ENCODE peak calls at places on chromosome 20, in five cellular contexts. D is MM.1S, E is neuronal stem cell, W is PC-3, Q is mammary epithelial cell. Y is an unnamed sample.

GRCh38 chr20:48143435-48144081 is 358.3 kb upstream of the SULF2 start:
- DNase-seq in D (no peak), W (no peak), E (no peak), Q (no peak), Y (no peak)

GRCh38 chr20:51280047-51280446 is 257.1 kb upstream of the KCNG1 start:
- DNase-seq in Q (no peak), W (no peak), D (no peak), E (no peak), Y (no peak)

GRCh38 chr20:47189060-47189459 is 167.4 kb downstream of the ZMYND8 start:
- DNase-seq in D (no peak), W (no peak), E (no peak), Q (no peak), Y (peak; percentile 8)

GRCh38 chr20:33821270-33821836 is 10.2 kb downstream of the CHMP4B start:
- DNase-seq in W (peak; percentile 33), D (no peak), Q (no peak), E (no peak), Y (no peak)

GRCh38 chr20:45293041-45294002 is 13.3 kb upstream of the RBPJL start:
- DNase-seq in W (peak; percentile 90), Q (peak; percentile 60), D (peak; percentile 79), E (peak; percentile 76), Y (peak; percentile 19)

GRCh38 chr20:50099121-50099520 is 13.8 kb downstream of the UBE2V1 start:
- DNase-seq in E (no peak), D (no peak), W (no peak), Q (no peak), Y (no peak)

GRCh38 chr20:2692036-2692885 is at the start of gene EBF4:
- DNase-seq in E (no peak), W (no peak), Q (peak; percentile 7), D (peak; percentile 17), Y (no peak)

GRCh38 chr20:51931321-51931720 is 129.0 kb upstream of the SALL4 start:
- DNase-seq in D (no peak), E (peak; percentile 12), W (no peak), Q (no peak), Y (no peak)

GRCh38 chr20:34058831-34059230 is 53.2 kb downstream of the EIF2S2 start:
- DNase-seq in Q (no peak), E (no peak), D (no peak), W (no peak), Y (no peak)

GRCh38 chr20:25226433-25227316 is 21.2 kb upstream of the PYGB start:
- DNase-seq in Q (no peak), D (no peak), W (peak; percentile 23), E (no peak), Y (no peak)

GRCh38 chr20:3134151-3134550 is 25.5 kb downstream of the FASTKD5 start:
- DNase-seq in Q (no peak), E (no peak), D (no peak), W (no peak), Y (no peak)

GRCh38 chr20:48785801-48786200 is 42.0 kb downstream of the PREX1 start:
- DNase-seq in D (no peak), E (no peak), W (no peak), Q (no peak), Y (no peak)

GRCh38 chr20:50799890-50800550 is 5.2 kb downstream of the BCAS4 start:
- DNase-seq in E (no peak), D (no peak), W (no peak), Q (no peak), Y (no peak)

GRCh38 chr20:40706977-40707582 is 18.0 kb upstream of the MAFB start:
- DNase-seq in E (no peak), Q (no peak), W (peak; percentile 5), D (no peak), Y (no peak)

GRCh38 chr20:62900052-62900691 is 26.1 kb downstream of the DIDO1 start:
- DNase-seq in Q (peak; percentile 43), E (peak; percentile 71), D (peak; percentile 29), W (peak; percentile 74), Y (peak; percentile 35)

GRCh38 chr20:39072132-39072531 is 110.0 kb downstream of the DHX35 start:
- DNase-seq in W (no peak), Q (no peak), E (no peak), D (no peak), Y (no peak)

GRCh38 chr20:32356935-32357868 is 929 bp upstream of the ASXL1 start:
- DNase-seq in E (no peak), D (no peak), W (peak; percentile 46), Q (no peak), Y (peak; percentile 42)

GRCh38 chr20:12970372-12970821 is 38.4 kb upstream of the SPTLC3 start:
- DNase-seq in Q (peak; percentile 32), E (peak; percentile 15), W (peak; percentile 84), D (peak; percentile 35), Y (peak; percentile 16)

GRCh38 chr20:53576195-53576580 is 17.5 kb downstream of the ZNF217 start:
- DNase-seq in E (no peak), Q (no peak), D (no peak), W (no peak), Y (no peak)

GRCh38 chr20:24913076-24913628 is 35.9 kb upstream of the CST7 start:
- DNase-seq in E (no peak), W (no peak), Q (no peak), D (no peak), Y (no peak)

GRCh38 chr20:32278199-32278643 is 770 bp downstream of the KIF3B start:
- DNase-seq in Q (no peak), W (no peak), E (no peak), D (no peak), Y (no peak)

GRCh38 chr20:19885981-19886665 is 128.1 kb downstream of the RIN2 start:
- DNase-seq in D (no peak), W (peak; percentile 77), Q (peak; percentile 41), E (no peak), Y (peak; percentile 47)

GRCh38 chr20:4894981-4895381 is 106.3 kb downstream of the SLC23A2 start:
- DNase-seq in W (no peak), E (no peak), Q (no peak), D (peak; percentile 51), Y (no peak)
- H3K27ac ChIP-seq in W (no peak overlapping the region), E (no peak overlapping the region), Q (no peak overlapping the region), D (peak overlapping the region; percentile 89), Y (no peak overlapping the region)

DNA sequence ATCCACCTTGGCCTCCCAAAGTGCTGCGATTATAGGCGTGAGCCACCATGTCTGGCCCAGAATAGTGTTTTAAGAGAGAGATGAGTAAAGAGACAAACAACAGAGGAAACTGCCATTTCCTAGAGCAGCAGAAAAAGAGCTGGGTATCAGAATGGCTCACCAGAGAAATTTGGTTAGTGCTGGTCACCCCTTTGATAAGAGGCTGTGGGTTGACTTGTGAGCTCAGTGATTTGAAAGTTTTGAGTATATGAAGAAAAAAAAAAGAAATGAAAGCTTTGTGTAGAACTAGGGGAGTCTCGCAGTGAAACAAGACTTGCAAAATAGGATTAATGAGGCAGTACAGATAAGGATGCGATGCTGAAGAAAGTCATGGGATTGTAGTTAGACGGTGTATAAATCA is 29.6 kb downstream of the MGME1 start:
- DNase-seq in D (no peak), W (no peak), E (no peak), Q (no peak), Y (no peak)
- H3K9ac ChIP-seq in D (no peak overlapping the region), W (no peak overlapping the region), E (no peak overlapping the region), Q (no peak overlapping the region), Y (no peak overlapping the region)

DNA sequence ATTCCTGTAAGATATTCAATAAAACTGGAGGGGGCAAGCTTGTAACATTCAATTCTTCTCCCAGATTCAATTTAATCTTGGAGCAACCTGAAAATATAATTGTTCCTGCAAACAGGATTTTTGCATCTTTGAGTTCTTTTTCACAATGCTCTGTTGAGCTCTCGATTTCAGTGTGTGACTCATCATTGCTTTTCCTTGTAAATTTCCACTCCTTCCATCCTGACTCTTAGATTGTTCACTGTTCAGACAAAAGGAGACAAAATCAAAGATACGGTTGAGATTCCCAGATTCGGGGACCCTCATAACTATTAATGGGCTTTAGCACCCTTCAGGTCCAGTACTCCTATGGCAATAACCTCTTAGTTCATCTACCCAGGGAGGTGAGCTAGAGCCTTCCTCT is 571.9 kb upstream of the CHD6 start:
- DNase-seq in Q (no peak), D (no peak), E (no peak), W (no peak), Y (no peak)
- H3K27ac ChIP-seq in Q (no peak overlapping the region), D (no peak overlapping the region), E (no peak overlapping the region), W (no peak overlapping the region), Y (no peak overlapping the region)

GRCh38 chr20:36812601-36813000 is 39.0 kb upstream of the DSN1 start:
- DNase-seq in Q (no peak), E (no peak), W (no peak), D (no peak), Y (no peak)
- H3K9ac ChIP-seq in Q (no peak overlapping the region), E (no peak overlapping the region), W (no peak overlapping the region), D (no peak overlapping the region), Y (no peak overlapping the region)